ENCODE peak calls at places on chromosomes 4 and X, in ten cellular contexts. U is hippocampal formation; F is stimulated activated CD4-positive, alpha-beta T cell treated with anti-CD3 and anti-CD28 coated beads, Interleukin-15, amount 100 ng/mL, for 48 hours; H is GM20000; T is foreskin fibroblast; K is AG10803; G is stimulated activated CD8-positive, alpha-beta memory T cell treated with anti-CD3 and anti-CD28 coated beads, Interleukin-4, amount 100 ng/mL, for 1 hour; S is mucosa of descending colon; R is endodermal cell; V is SK-MEL-5. J is an unnamed sample.

GRCh38 chr4:169164669-169165415 is 105.9 kb downstream of the SH3RF1 start:
- DNase-seq in U (no peak), S (no peak), K (peak), R (no peak), H (no peak), G (no peak), V (no peak), T (peak), F (no peak), J (no peak)

GRCh38 chrX:11757729-11758399 is at the start of gene MSL3:
- DNase-seq in H (peak), U (peak), K (peak), T (peak), F (peak), G (no peak), R (peak), V (peak), S (peak), J (peak)

GRCh38 chr4:1050486-1051213 is 39.2 kb downstream of the FGFRL1 start:
- DNase-seq in F (no peak), V (no peak), K (no peak), T (no peak), R (peak), G (no peak), H (no peak), S (no peak), U (peak), J (no peak)

GRCh38 chr4:93776386-93777080 is 52.0 kb upstream of the ATOH1 start:
- DNase-seq in R (no peak), K (no peak), V (no peak), H (no peak), T (no peak), F (no peak), S (no peak), U (no peak), G (no peak), J (no peak)

GRCh38 chrX:154727418-154728323 is 23.2 kb downstream of the GAB3 start:
- DNase-seq in K (peak), U (no peak), T (no peak), F (no peak), V (no peak), S (peak), G (no peak), H (no peak), R (no peak), J (no peak)

GRCh38 chr4:33316033-33316432 is 2595.9 kb downstream of the PCDH7 start:
- DNase-seq in H (no peak), U (no peak), G (no peak), S (no peak), K (no peak), V (no peak), R (no peak), F (no peak), T (no peak), J (no peak)

GRCh38 chrX:18354369-18355329 is at the start of gene SCML2:
- DNase-seq in F (peak), H (peak), V (peak), S (peak), K (peak), R (peak), G (no peak), T (peak), U (no peak), J (peak)

GRCh38 chr4:62871057-62871456 is 1538.2 kb downstream of the TECRL start:
- DNase-seq in K (no peak), V (no peak), T (no peak), U (no peak), G (no peak), R (no peak), F (no peak), S (no peak), H (no peak), J (no peak)

GRCh38 chr4:152248347-152248746 is 287.5 kb downstream of the FBXW7 start:
- DNase-seq in S (no peak), F (no peak), U (no peak), R (no peak), T (no peak), V (no peak), H (no peak), K (no peak), G (no peak), J (no peak)

GRCh38 chr4:156971168-156971601 is 414 bp downstream of the PDGFC start:
- DNase-seq in V (no peak), H (peak), G (no peak), U (no peak), F (no peak), R (peak), T (no peak), S (peak), K (no peak), J (peak)

GRCh38 chr4:76459291-76459723 is 24.3 kb downstream of the SHROOM3 start:
- DNase-seq in S (no peak), K (peak), R (peak), U (no peak), T (no peak), V (no peak), G (no peak), H (no peak), F (no peak), J (no peak)

GRCh38 chrX:15908891-15909290 is 54.3 kb upstream of the AP1S2 start:
- DNase-seq in R (no peak), V (peak), K (no peak), T (no peak), G (no peak), U (peak), S (no peak), F (no peak), H (no peak), J (no peak)

GRCh38 chrX:153469811-153470410 is 465 bp downstream of the HAUS7 start:
- DNase-seq in K (peak), F (peak), T (no peak), V (peak), U (no peak), S (peak), G (no peak), H (peak), R (peak), J (no peak)

GRCh38 chrX:19931146-19931545 is 43.7 kb upstream of the SH3KBP1 start:
- DNase-seq in V (peak), H (no peak), T (peak), F (no peak), G (no peak), K (peak), U (no peak), R (no peak), S (no peak), J (no peak)

GRCh38 chr4:108830509-108831244 is 67.8 kb upstream of the ETNPPL start:
- DNase-seq in V (peak), S (peak), K (no peak), R (no peak), T (no peak), U (no peak), G (no peak), F (no peak), H (no peak), J (no peak)

GRCh38 chr4:1462768-1463075 is 56.5 kb upstream of the NKX1-1 start:
- DNase-seq in R (no peak), F (no peak), H (no peak), K (no peak), V (no peak), U (no peak), G (no peak), T (no peak), S (no peak), J (no peak)

GRCh38 chrX:76148753-76149152 is 24.1 kb upstream of the PBDC1 start:
- DNase-seq in T (peak), V (peak), F (peak), G (no peak), R (peak), H (no peak), K (peak), U (peak), S (peak), J (no peak)

GRCh38 chrX:27889878-27890277 is 82.1 kb downstream of the MAGEB10 start:
- DNase-seq in K (no peak), U (no peak), H (no peak), G (no peak), S (no peak), V (peak), R (no peak), F (no peak), T (no peak), J (no peak)

GRCh38 chr4:185470503-185471195 is 884 bp downstream of the CCDC110 start:
- DNase-seq in H (peak), S (peak), T (peak), K (peak), G (peak), V (no peak), U (peak), R (no peak), F (no peak), J (peak)

GRCh38 chrX:24371391-24371972 is 11.0 kb downstream of the SUPT20HL1 start:
- DNase-seq in H (peak), T (peak), R (peak), U (no peak), G (peak), K (peak), F (peak), S (peak), V (peak), J (peak)

GRCh38 chr4:111326450-111326849 is 703.6 kb upstream of the PITX2 start:
- DNase-seq in F (no peak), V (no peak), T (no peak), R (no peak), S (no peak), H (no peak), K (no peak), G (no peak), U (no peak), J (no peak)

GRCh38 chr4:114264877-114265291 is 285.4 kb upstream of the ARSJ start:
- DNase-seq in G (no peak), F (no peak), K (peak), S (no peak), V (peak), H (no peak), R (no peak), U (no peak), T (peak), J (no peak)

GRCh38 chr4:88747351-88747750 is 49.7 kb upstream of the NAP1L5 start:
- DNase-seq in V (no peak), H (no peak), T (no peak), F (no peak), S (no peak), U (no peak), G (no peak), R (no peak), K (no peak), J (no peak)

GRCh38 chr4:182449186-182449880 is 206.1 kb downstream of the TENM3 start:
- DNase-seq in R (no peak), G (no peak), U (no peak), T (no peak), S (no peak), K (no peak), F (no peak), V (peak), H (peak), J (no peak)

GRCh38 chr4:138405934-138406567 is 163.9 kb upstream of the SLC7A11 start:
- DNase-seq in K (peak), T (peak), S (no peak), G (no peak), R (no peak), U (no peak), V (no peak), F (no peak), H (no peak), J (peak)

GRCh38 chrX:8323356-8323755 is 141.3 kb upstream of the VCX3B start:
- DNase-seq in F (no peak), U (no peak), H (no peak), T (no peak), V (peak), S (peak), R (peak), K (no peak), G (no peak), J (no peak)

GRCh38 chr4:85828295-85828910 is 353.5 kb downstream of the ARHGAP24 start:
- DNase-seq in S (no peak), F (no peak), K (peak), V (no peak), R (no peak), U (no peak), G (no peak), T (no peak), H (no peak), J (no peak)

GRCh38 chrX:23662853-23663252 is 4.4 kb upstream of the PRDX4 start:
- DNase-seq in R (no peak), G (no peak), T (peak), U (no peak), K (peak), F (no peak), H (peak), S (no peak), V (no peak), J (peak)

GRCh38 chrX:134469481-134469880 is 9.5 kb downstream of the HPRT1 start:
- DNase-seq in H (no peak), S (no peak), V (no peak), K (peak), U (no peak), F (no peak), R (no peak), G (no peak), T (peak), J (no peak)

GRCh38 chrX:148872881-148873280 is 372.5 kb downstream of the AFF2 start:
- DNase-seq in U (no peak), H (no peak), R (no peak), F (no peak), S (no peak), V (no peak), K (no peak), G (no peak), T (no peak), J (no peak)

J was measured in GM13976.